ENCODE peak calls at places on chromosome 18, in four cellular contexts. One of them, this sample, is unnamed.

GRCh38 chr18:60812921-60813320 is 440.3 kb upstream of the MC4R start:
- DNase-seq in heart right ventricle: no peak
- DNase-seq in NCI-H1436: no peak
- DNase-seq in central memory CD4-positive, alpha-beta T cell: no peak
- DNase-seq in this sample: no peak

GRCh38 chr18:47331641-47332040 is 80.2 kb upstream of the SKOR2 start:
- DNase-seq in NCI-H1436: no peak
- DNase-seq in central memory CD4-positive, alpha-beta T cell: no peak
- DNase-seq in heart right ventricle: no peak
- DNase-seq in this sample: no peak

GRCh38 chr18:35597758-35598157 is 16.2 kb downstream of the GALNT1 start:
- DNase-seq in NCI-H1436: no peak
- DNase-seq in central memory CD4-positive, alpha-beta T cell: no peak
- DNase-seq in heart right ventricle: no peak
- DNase-seq in this sample: no peak

GRCh38 chr18:48027401-48027931 is 97.0 kb upstream of the SMAD2 start:
- DNase-seq in heart right ventricle: no peak
- DNase-seq in central memory CD4-positive, alpha-beta T cell: no peak
- DNase-seq in NCI-H1436: no peak
- DNase-seq in this sample: no peak

GRCh38 chr18:50372743-50373142 is 2.1 kb upstream of the SKA1 start:
- DNase-seq in NCI-H1436: no peak
- DNase-seq in heart right ventricle: no peak
- DNase-seq in central memory CD4-positive, alpha-beta T cell: no peak
- DNase-seq in this sample: no peak

GRCh38 chr18:6881034-6881800 is 151.7 kb downstream of the ARHGAP28 start:
- DNase-seq in heart right ventricle: no peak
- DNase-seq in central memory CD4-positive, alpha-beta T cell: no peak
- DNase-seq in NCI-H1436: no peak
- DNase-seq in this sample: no peak

GRCh38 chr18:63155169-63155852 is 164.3 kb downstream of the BCL2 start:
- DNase-seq in heart right ventricle: peak
- DNase-seq in central memory CD4-positive, alpha-beta T cell: peak
- DNase-seq in NCI-H1436: peak
- DNase-seq in this sample: peak

GRCh38 chr18:32770181-32770650 is 2.6 kb downstream of the KLHL14 start:
- DNase-seq in heart right ventricle: no peak
- DNase-seq in NCI-H1436: no peak
- DNase-seq in central memory CD4-positive, alpha-beta T cell: no peak
- DNase-seq in this sample: no peak

GRCh38 chr18:26656944-26657536 is 108.7 kb upstream of the KCTD1 start:
- DNase-seq in NCI-H1436: peak
- DNase-seq in central memory CD4-positive, alpha-beta T cell: no peak
- DNase-seq in heart right ventricle: peak
- DNase-seq in this sample: peak

GRCh38 chr18:845152-845819 is 33.2 kb upstream of the YES1 start:
- DNase-seq in heart right ventricle: no peak
- DNase-seq in NCI-H1436: no peak
- DNase-seq in central memory CD4-positive, alpha-beta T cell: no peak
- DNase-seq in this sample: no peak

GRCh38 chr18:79487198-79488165 is 91.8 kb downstream of the NFATC1 start:
- DNase-seq in NCI-H1436: no peak
- DNase-seq in central memory CD4-positive, alpha-beta T cell: no peak
- DNase-seq in heart right ventricle: no peak
- DNase-seq in this sample: no peak

GRCh38 chr18:58894937-58895336 is 30.3 kb downstream of the ZNF532 start:
- DNase-seq in central memory CD4-positive, alpha-beta T cell: no peak
- DNase-seq in heart right ventricle: no peak
- DNase-seq in NCI-H1436: no peak
- DNase-seq in this sample: no peak

GRCh38 chr18:50970006-50970405 is 2.2 kb downstream of the ELAC1 start:
- DNase-seq in NCI-H1436: no peak
- DNase-seq in heart right ventricle: peak
- DNase-seq in central memory CD4-positive, alpha-beta T cell: no peak
- DNase-seq in this sample: peak

GRCh38 chr18:45008694-45009372 is 328.1 kb downstream of the SETBP1 start:
- DNase-seq in central memory CD4-positive, alpha-beta T cell: no peak
- DNase-seq in heart right ventricle: no peak
- DNase-seq in NCI-H1436: no peak
- DNase-seq in this sample: no peak

GRCh38 chr18:48290162-48290926 is 118.8 kb downstream of the ZBTB7C start:
- DNase-seq in NCI-H1436: peak
- DNase-seq in heart right ventricle: no peak
- DNase-seq in central memory CD4-positive, alpha-beta T cell: no peak
- DNase-seq in this sample: peak

GRCh38 chr18:57738078-57738477 is 65.0 kb downstream of the ATP8B1 start:
- DNase-seq in NCI-H1436: no peak
- DNase-seq in central memory CD4-positive, alpha-beta T cell: no peak
- DNase-seq in heart right ventricle: no peak
- DNase-seq in this sample: no peak